ENCODE peak calls at places on chromosomes 13 and 19, in ten cellular contexts. One of them, this sample, is unnamed.

GRCh38 chr13:28239374-28239773 is 101.0 kb downstream of the PAN3 start:
- DNase-seq in IMR-90: peak
- DNase-seq in fibroblast of lung: no peak
- DNase-seq in BE2C: no peak
- DNase-seq in left lung: no peak
- DNase-seq in fibroblast of pulmonary artery: peak
- DNase-seq in cardiac muscle cell: peak
- DNase-seq in OCI-LY7: no peak
- DNase-seq in suprapubic skin: no peak
- DNase-seq in K562: no peak
- DNase-seq in this sample: no peak

GRCh38 chr13:40433577-40433976 is 232.9 kb downstream of the FOXO1 start:
- DNase-seq in IMR-90: no peak
- DNase-seq in fibroblast of lung: no peak
- DNase-seq in BE2C: no peak
- DNase-seq in left lung: no peak
- DNase-seq in fibroblast of pulmonary artery: no peak
- DNase-seq in cardiac muscle cell: no peak
- DNase-seq in OCI-LY7: peak
- DNase-seq in suprapubic skin: no peak
- DNase-seq in K562: no peak
- DNase-seq in this sample: no peak

GRCh38 chr19:1249298-1249989 is 1.1 kb downstream of the MIDN start:
- DNase-seq in IMR-90: peak
- DNase-seq in fibroblast of lung: peak
- DNase-seq in BE2C: peak
- DNase-seq in left lung: peak
- DNase-seq in fibroblast of pulmonary artery: peak
- DNase-seq in cardiac muscle cell: peak
- DNase-seq in OCI-LY7: peak
- DNase-seq in suprapubic skin: peak
- DNase-seq in K562: peak
- DNase-seq in this sample: peak

GRCh38 chr13:66809496-66809895 is 420.6 kb downstream of the PCDH9 start:
- DNase-seq in IMR-90: peak
- DNase-seq in fibroblast of lung: peak
- DNase-seq in BE2C: no peak
- DNase-seq in left lung: no peak
- DNase-seq in fibroblast of pulmonary artery: no peak
- DNase-seq in cardiac muscle cell: no peak
- DNase-seq in OCI-LY7: no peak
- DNase-seq in suprapubic skin: no peak
- DNase-seq in K562: no peak
- DNase-seq in this sample: no peak

GRCh38 chr19:45250216-45250831 is 747 bp upstream of the MARK4 start:
- DNase-seq in IMR-90: no peak
- DNase-seq in fibroblast of lung: no peak
- DNase-seq in BE2C: no peak
- DNase-seq in left lung: no peak
- DNase-seq in fibroblast of pulmonary artery: no peak
- DNase-seq in cardiac muscle cell: no peak
- DNase-seq in OCI-LY7: no peak
- DNase-seq in suprapubic skin: no peak
- DNase-seq in K562: no peak
- DNase-seq in this sample: peak

GRCh38 chr13:72565893-72566292 is 161.5 kb downstream of the MZT1 start:
- DNase-seq in IMR-90: peak
- DNase-seq in fibroblast of lung: no peak
- DNase-seq in BE2C: peak
- DNase-seq in left lung: no peak
- DNase-seq in fibroblast of pulmonary artery: peak
- DNase-seq in cardiac muscle cell: peak
- DNase-seq in OCI-LY7: peak
- DNase-seq in suprapubic skin: no peak
- DNase-seq in K562: peak
- DNase-seq in this sample: peak

GRCh38 chr13:83498486-83499190 is 383.6 kb downstream of the SLITRK1 start:
- DNase-seq in IMR-90: peak
- DNase-seq in fibroblast of lung: peak
- DNase-seq in BE2C: no peak
- DNase-seq in left lung: no peak
- DNase-seq in fibroblast of pulmonary artery: peak
- DNase-seq in cardiac muscle cell: peak
- DNase-seq in OCI-LY7: no peak
- DNase-seq in suprapubic skin: no peak
- DNase-seq in K562: no peak
- DNase-seq in this sample: no peak

GRCh38 chr13:110850840-110851239 is 64.0 kb downstream of the ANKRD10 start:
- DNase-seq in IMR-90: no peak
- DNase-seq in fibroblast of lung: no peak
- DNase-seq in BE2C: no peak
- DNase-seq in left lung: no peak
- DNase-seq in fibroblast of pulmonary artery: no peak
- DNase-seq in cardiac muscle cell: no peak
- DNase-seq in OCI-LY7: no peak
- DNase-seq in suprapubic skin: no peak
- DNase-seq in K562: no peak
- DNase-seq in this sample: no peak

GRCh38 chr13:99953138-99953755 is 18.3 kb downstream of the ZIC5 start:
- DNase-seq in IMR-90: no peak
- DNase-seq in fibroblast of lung: no peak
- DNase-seq in BE2C: no peak
- DNase-seq in left lung: no peak
- DNase-seq in fibroblast of pulmonary artery: no peak
- DNase-seq in cardiac muscle cell: no peak
- DNase-seq in OCI-LY7: no peak
- DNase-seq in suprapubic skin: no peak
- DNase-seq in K562: no peak
- DNase-seq in this sample: no peak

GRCh38 chr13:99955107-99955746 is 16.3 kb downstream of the ZIC5 start:
- DNase-seq in IMR-90: no peak
- DNase-seq in fibroblast of lung: no peak
- DNase-seq in BE2C: no peak
- DNase-seq in left lung: peak
- DNase-seq in fibroblast of pulmonary artery: no peak
- DNase-seq in cardiac muscle cell: no peak
- DNase-seq in OCI-LY7: no peak
- DNase-seq in suprapubic skin: no peak
- DNase-seq in K562: no peak
- DNase-seq in this sample: peak

GRCh38 chr13:99958402-99959126 is 13.0 kb downstream of the ZIC5 start:
- DNase-seq in IMR-90: no peak
- DNase-seq in fibroblast of lung: no peak
- DNase-seq in BE2C: no peak
- DNase-seq in left lung: no peak
- DNase-seq in fibroblast of pulmonary artery: no peak
- DNase-seq in cardiac muscle cell: no peak
- DNase-seq in OCI-LY7: no peak
- DNase-seq in suprapubic skin: no peak
- DNase-seq in K562: no peak
- DNase-seq in this sample: peak

GRCh38 chr13:99956473-99957349 is 14.9 kb downstream of the ZIC5 start:
- DNase-seq in IMR-90: no peak
- DNase-seq in fibroblast of lung: no peak
- DNase-seq in BE2C: no peak
- DNase-seq in left lung: peak
- DNase-seq in fibroblast of pulmonary artery: no peak
- DNase-seq in cardiac muscle cell: no peak
- DNase-seq in OCI-LY7: no peak
- DNase-seq in suprapubic skin: no peak
- DNase-seq in K562: no peak
- DNase-seq in this sample: peak

GRCh38 chr13:99955747-99956472 is 15.7 kb downstream of the ZIC5 start:
- DNase-seq in IMR-90: peak
- DNase-seq in fibroblast of lung: peak
- DNase-seq in BE2C: no peak
- DNase-seq in left lung: peak
- DNase-seq in fibroblast of pulmonary artery: peak
- DNase-seq in cardiac muscle cell: peak
- DNase-seq in OCI-LY7: no peak
- DNase-seq in suprapubic skin: no peak
- DNase-seq in K562: no peak
- DNase-seq in this sample: peak
- H3K4me3 ChIP-seq in IMR-90: no peak
- H3K4me3 ChIP-seq in fibroblast of lung: no peak
- H3K4me3 ChIP-seq in BE2C: no peak
- H3K4me3 ChIP-seq in left lung: peak
- H3K4me3 ChIP-seq in fibroblast of pulmonary artery: peak
- H3K4me3 ChIP-seq in cardiac muscle cell: peak
- H3K4me3 ChIP-seq in OCI-LY7: no peak
- H3K4me3 ChIP-seq in suprapubic skin: peak
- H3K4me3 ChIP-seq in K562: no peak
- H3K4me3 ChIP-seq in this sample: peak

DNA sequence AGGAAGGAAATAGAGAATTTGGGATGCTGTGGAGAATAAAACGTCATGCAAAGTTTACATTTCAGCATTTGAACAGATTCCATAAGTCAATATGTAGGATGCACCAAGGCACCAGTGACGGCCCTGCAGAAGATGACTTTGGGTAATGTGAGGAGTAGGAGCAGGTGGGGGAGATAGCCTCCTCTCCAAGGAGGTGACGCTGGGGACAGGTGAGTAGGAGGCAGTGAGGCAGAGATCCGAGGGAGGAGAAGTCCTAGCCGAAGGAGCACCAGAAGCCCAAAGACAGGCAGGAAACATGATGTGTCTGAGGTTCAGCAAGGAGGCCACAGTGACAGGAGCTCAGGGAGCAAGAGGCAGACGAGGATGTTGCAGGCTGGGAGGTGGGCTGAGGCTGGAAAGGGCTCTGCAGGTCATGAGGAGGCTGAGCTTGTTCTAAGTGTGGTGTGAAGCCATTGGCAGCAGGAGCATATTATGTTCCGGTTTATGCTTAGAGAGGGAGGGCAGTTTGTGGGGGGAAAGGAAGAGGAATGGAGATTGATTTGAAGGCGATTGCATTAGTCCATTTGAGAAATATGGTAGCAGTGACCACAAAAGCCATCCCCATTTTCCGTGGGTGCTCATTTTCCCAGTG is 55.7 kb upstream of the C1QTNF9 start:
- DNase-seq in IMR-90: no peak
- DNase-seq in fibroblast of lung: no peak
- DNase-seq in BE2C: no peak
- DNase-seq in left lung: no peak
- DNase-seq in fibroblast of pulmonary artery: no peak
- DNase-seq in cardiac muscle cell: no peak
- DNase-seq in OCI-LY7: no peak
- DNase-seq in suprapubic skin: no peak
- DNase-seq in K562: no peak
- DNase-seq in this sample: no peak
- H3K4me3 ChIP-seq in IMR-90: no peak
- H3K4me3 ChIP-seq in fibroblast of lung: no peak
- H3K4me3 ChIP-seq in BE2C: no peak
- H3K4me3 ChIP-seq in left lung: no peak
- H3K4me3 ChIP-seq in fibroblast of pulmonary artery: no peak
- H3K4me3 ChIP-seq in cardiac muscle cell: no peak
- H3K4me3 ChIP-seq in OCI-LY7: no peak
- H3K4me3 ChIP-seq in suprapubic skin: no peak
- H3K4me3 ChIP-seq in K562: no peak
- H3K4me3 ChIP-seq in this sample: no peak

DNA sequence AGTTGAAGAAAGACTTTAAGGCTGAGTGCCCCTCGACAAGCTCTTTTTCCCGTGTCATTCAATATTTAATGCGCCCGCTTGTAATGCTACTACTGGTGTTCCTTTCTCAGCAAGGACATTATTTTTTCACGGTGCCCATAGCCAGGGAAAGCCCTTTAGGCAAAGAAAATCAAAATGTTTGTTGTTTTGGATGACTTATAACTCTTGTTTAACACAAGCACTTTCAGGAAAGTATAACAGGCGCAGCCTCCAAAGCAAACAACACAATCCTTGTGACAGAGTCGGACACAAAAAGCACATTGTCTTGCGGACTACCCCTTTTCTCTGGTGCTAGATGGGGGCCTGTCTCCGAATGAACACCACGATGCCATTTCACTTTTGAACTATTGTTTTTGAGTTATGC is 12.4 kb downstream of the ZIC5 start:
- DNase-seq in IMR-90: no peak
- DNase-seq in fibroblast of lung: no peak
- DNase-seq in BE2C: no peak
- DNase-seq in left lung: no peak
- DNase-seq in fibroblast of pulmonary artery: no peak
- DNase-seq in cardiac muscle cell: no peak
- DNase-seq in OCI-LY7: no peak
- DNase-seq in suprapubic skin: no peak
- DNase-seq in K562: no peak
- DNase-seq in this sample: peak
- H3K4me3 ChIP-seq in IMR-90: no peak
- H3K4me3 ChIP-seq in fibroblast of lung: no peak
- H3K4me3 ChIP-seq in BE2C: no peak
- H3K4me3 ChIP-seq in left lung: no peak
- H3K4me3 ChIP-seq in fibroblast of pulmonary artery: no peak
- H3K4me3 ChIP-seq in cardiac muscle cell: no peak
- H3K4me3 ChIP-seq in OCI-LY7: no peak
- H3K4me3 ChIP-seq in suprapubic skin: no peak
- H3K4me3 ChIP-seq in K562: no peak
- H3K4me3 ChIP-seq in this sample: peak

GRCh38 chr19:19457691-19458090 is 52.2 kb downstream of the GATAD2A start:
- DNase-seq in IMR-90: no peak
- DNase-seq in fibroblast of lung: no peak
- DNase-seq in BE2C: no peak
- DNase-seq in left lung: no peak
- DNase-seq in fibroblast of pulmonary artery: no peak
- DNase-seq in cardiac muscle cell: no peak
- DNase-seq in OCI-LY7: no peak
- DNase-seq in suprapubic skin: no peak
- DNase-seq in K562: no peak
- DNase-seq in this sample: no peak

GRCh38 chr19:19458110-19458816 is 52.8 kb downstream of the GATAD2A start:
- DNase-seq in IMR-90: no peak
- DNase-seq in fibroblast of lung: no peak
- DNase-seq in BE2C: no peak
- DNase-seq in left lung: peak
- DNase-seq in fibroblast of pulmonary artery: no peak
- DNase-seq in cardiac muscle cell: no peak
- DNase-seq in OCI-LY7: no peak
- DNase-seq in suprapubic skin: no peak
- DNase-seq in K562: no peak
- DNase-seq in this sample: no peak

GRCh38 chr19:19460258-19460731 is 54.8 kb downstream of the GATAD2A start:
- DNase-seq in IMR-90: peak
- DNase-seq in fibroblast of lung: no peak
- DNase-seq in BE2C: no peak
- DNase-seq in left lung: peak
- DNase-seq in fibroblast of pulmonary artery: no peak
- DNase-seq in cardiac muscle cell: no peak
- DNase-seq in OCI-LY7: peak
- DNase-seq in suprapubic skin: no peak
- DNase-seq in K562: no peak
- DNase-seq in this sample: no peak

GRCh38 chr19:19459707-19460251 is 54.3 kb downstream of the GATAD2A start:
- DNase-seq in IMR-90: peak
- DNase-seq in fibroblast of lung: peak
- DNase-seq in BE2C: peak
- DNase-seq in left lung: peak
- DNase-seq in fibroblast of pulmonary artery: peak
- DNase-seq in cardiac muscle cell: peak
- DNase-seq in OCI-LY7: peak
- DNase-seq in suprapubic skin: no peak
- DNase-seq in K562: peak
- DNase-seq in this sample: no peak

DNA sequence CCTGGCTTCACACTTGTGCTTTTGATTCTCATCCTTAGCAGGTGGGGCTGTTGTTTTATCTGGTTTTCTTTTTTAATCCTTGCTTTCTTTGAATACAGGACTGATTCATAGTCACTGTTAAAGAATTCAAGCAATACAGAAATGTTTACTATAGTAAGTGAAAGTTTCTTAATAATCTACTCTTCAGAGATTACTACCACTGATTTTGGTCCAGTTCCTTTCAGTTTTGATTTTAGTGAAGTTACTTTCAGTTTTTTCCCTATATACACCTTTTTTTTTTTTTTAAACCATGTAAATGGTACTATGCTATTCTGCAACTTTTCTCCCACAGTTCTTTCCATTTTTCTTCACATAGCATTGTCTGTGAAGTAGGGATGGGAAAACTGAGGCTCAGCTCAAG is 53.6 kb downstream of the GATAD2A start:
- DNase-seq in IMR-90: peak
- DNase-seq in fibroblast of lung: no peak
- DNase-seq in BE2C: no peak
- DNase-seq in left lung: no peak
- DNase-seq in fibroblast of pulmonary artery: peak
- DNase-seq in cardiac muscle cell: peak
- DNase-seq in OCI-LY7: no peak
- DNase-seq in suprapubic skin: no peak
- DNase-seq in K562: no peak
- DNase-seq in this sample: no peak
- H3K4me3 ChIP-seq in IMR-90: no peak
- H3K4me3 ChIP-seq in fibroblast of lung: no peak
- H3K4me3 ChIP-seq in BE2C: no peak
- H3K4me3 ChIP-seq in left lung: no peak
- H3K4me3 ChIP-seq in fibroblast of pulmonary artery: no peak
- H3K4me3 ChIP-seq in cardiac muscle cell: no peak
- H3K4me3 ChIP-seq in OCI-LY7: peak
- H3K4me3 ChIP-seq in suprapubic skin: no peak
- H3K4me3 ChIP-seq in K562: no peak
- H3K4me3 ChIP-seq in this sample: no peak